ENCODE peak calls at places on chromosomes 11 and 22, in nine cellular contexts. S, V, C, J, P, N, Q, Y and B are unnamed samples. For H3K36me3 and H3K4me1, the result is how much of the 10 kb centered on the place peaks cover.

GRCh38 chr11:70778828-70779365 is 380.6 kb downstream of the CTTN start:
- DNase-seq in S (no peak), V (no peak), C (no peak), J (no peak), P (no peak), N (no peak), Q (no peak), Y (no peak), B (no peak)

GRCh38 chr11:111635706-111636045 is 33.4 kb downstream of the SIK2 start:
- DNase-seq in S (no peak), V (peak), C (no peak), J (no peak), P (peak), N (no peak), Q (no peak), Y (peak), B (no peak)

GRCh38 chr11:34143048-34143447 is 37.6 kb downstream of the NAT10 start:
- DNase-seq in S (no peak), V (no peak), C (no peak), J (no peak), P (no peak), N (no peak), Q (no peak), Y (no peak), B (no peak)

GRCh38 chr22:36415415-36416168 is 27.8 kb upstream of the MYH9 start:
- DNase-seq in S (no peak), V (no peak), C (no peak), J (no peak), P (no peak), N (no peak), Q (no peak), Y (no peak), B (no peak)

GRCh38 chr11:130722401-130722800 is 193.9 kb downstream of the SNX19 start:
- DNase-seq in S (no peak), V (no peak), C (no peak), J (no peak), P (no peak), N (no peak), Q (no peak), Y (no peak), B (no peak)

GRCh38 chr11:7278314-7278917 is 26.7 kb downstream of the SYT9 start:
- DNase-seq in S (no peak), V (peak), C (no peak), J (peak), P (no peak), N (no peak), Q (no peak), Y (peak), B (peak)

GRCh38 chr11:96339704-96340554 is 3.1 kb downstream of the MAML2 start:
- DNase-seq in S (no peak), V (no peak), C (no peak), J (no peak), P (no peak), N (no peak), Q (no peak), Y (peak), B (no peak)

GRCh38 chr11:122804796-122805195 is 33.5 kb upstream of the CRTAM start:
- DNase-seq in S (no peak), V (no peak), C (no peak), J (no peak), P (no peak), N (no peak), Q (no peak), Y (no peak), B (no peak)

GRCh38 chr22:22894740-22895731 is 7.4 kb downstream of the IGLL5 start:
- DNase-seq in S (no peak), V (no peak), C (no peak), J (no peak), P (no peak), N (no peak), Q (no peak), Y (no peak), B (no peak)

GRCh38 chr11:64456509-64457320 is 97.8 kb downstream of the RPS6KA4 start:
- DNase-seq in S (no peak), V (no peak), C (no peak), J (no peak), P (no peak), N (no peak), Q (no peak), Y (no peak), B (no peak)

GRCh38 chr11:7675640-7676039 is 2.3 kb upstream of the CYB5R2 start:
- DNase-seq in S (no peak), V (no peak), C (no peak), J (no peak), P (no peak), N (no peak), Q (no peak), Y (no peak), B (no peak)

DNA sequence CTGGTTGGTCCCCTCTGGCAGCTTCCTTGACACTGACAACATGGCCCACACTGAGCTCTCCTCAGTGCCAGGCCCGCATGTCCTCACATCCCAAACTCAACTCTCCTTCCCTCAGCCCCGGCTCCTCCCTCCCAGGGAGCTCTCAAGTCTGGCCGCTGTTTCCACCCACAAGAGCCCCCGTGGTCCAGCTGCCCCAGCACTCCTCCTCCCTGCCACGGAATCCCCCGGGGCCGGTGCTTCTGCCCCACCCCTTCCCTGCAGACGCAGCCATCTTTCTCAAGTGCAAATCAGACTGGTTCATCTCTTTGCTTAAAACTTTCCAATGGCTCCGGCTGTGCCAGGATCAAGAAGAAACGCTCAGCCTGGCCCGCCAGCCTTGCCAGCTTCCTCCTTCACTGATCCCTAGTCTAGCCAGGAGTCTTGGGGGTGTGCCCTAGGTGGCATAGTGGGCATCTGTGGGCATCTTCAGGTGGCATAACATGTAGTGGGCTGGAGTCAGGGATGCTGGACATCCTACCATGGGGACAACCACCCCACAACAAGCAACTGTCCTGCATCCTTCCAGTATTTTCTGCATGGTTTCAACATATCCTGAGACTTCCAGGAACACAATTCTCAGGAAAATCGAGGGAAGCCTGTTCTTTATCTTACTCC is 22.3 kb upstream of the RASL10A start:
- DNase-seq in S (no peak), V (no peak), C (no peak), J (no peak), P (no peak), N (no peak), Q (no peak), Y (no peak), B (no peak)
- H3K36me3 ChIP-seq in S (half or more), V (under half), C (under half), J (under half), P (half or more), N (half or more), Q (half or more), Y (half or more), B (half or more)

GRCh38 chr11:115168686-115169085 is 335.5 kb downstream of the CADM1 start:
- DNase-seq in S (no peak), V (no peak), C (no peak), J (no peak), P (no peak), N (no peak), Q (no peak), Y (no peak), B (no peak)

GRCh38 chr11:115168229-115168671 is 336.0 kb downstream of the CADM1 start:
- DNase-seq in S (no peak), V (peak), C (no peak), J (no peak), P (no peak), N (no peak), Q (no peak), Y (no peak), B (no peak)

GRCh38 chr11:115173136-115173535 is 331.1 kb downstream of the CADM1 start:
- DNase-seq in S (no peak), V (no peak), C (no peak), J (no peak), P (no peak), N (no peak), Q (no peak), Y (no peak), B (no peak)

GRCh38 chr11:115166826-115167225 is 337.4 kb downstream of the CADM1 start:
- DNase-seq in S (no peak), V (no peak), C (no peak), J (no peak), P (no peak), N (no peak), Q (no peak), Y (no peak), B (no peak)

DNA sequence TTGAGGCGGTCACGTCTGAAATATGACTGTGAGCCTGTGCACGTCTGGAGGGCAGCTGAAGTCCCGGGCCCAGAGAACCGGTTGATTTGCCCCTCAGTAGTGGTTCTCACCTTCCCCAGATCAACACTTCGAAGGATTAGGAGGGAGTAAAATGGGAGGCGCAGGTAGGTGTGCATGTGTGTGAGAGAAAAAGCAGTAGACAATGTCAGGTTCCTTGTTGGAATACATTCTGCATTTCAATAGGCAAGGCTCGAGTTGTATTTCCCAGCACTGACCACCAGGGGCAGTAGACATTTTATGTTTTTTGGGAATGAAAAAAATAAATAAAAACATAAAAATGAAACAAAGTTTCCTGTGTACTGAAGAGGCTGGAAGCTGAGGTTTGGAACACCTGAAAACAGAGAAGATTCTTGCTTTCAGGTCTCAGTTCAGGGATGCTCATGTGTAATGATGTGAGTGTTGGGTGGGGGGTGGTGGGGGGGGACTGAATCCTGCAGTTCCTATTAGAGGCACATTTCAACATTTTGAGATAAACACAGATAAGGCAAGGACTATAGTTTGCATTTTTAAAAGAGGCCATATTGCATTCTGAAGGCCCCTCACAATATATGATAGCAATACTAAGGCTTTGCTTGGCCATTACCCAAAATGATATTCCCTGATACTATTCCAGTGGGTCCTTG is 333.9 kb downstream of the CADM1 start:
- DNase-seq in S (no peak), V (no peak), C (no peak), J (no peak), P (no peak), N (peak), Q (no peak), Y (peak), B (peak)
- H3K4me1 ChIP-seq in S (under half), V (under half), C (under half), J (under half), P (under half), N (under half), Q (under half), Y (under half), B (under half)

DNA sequence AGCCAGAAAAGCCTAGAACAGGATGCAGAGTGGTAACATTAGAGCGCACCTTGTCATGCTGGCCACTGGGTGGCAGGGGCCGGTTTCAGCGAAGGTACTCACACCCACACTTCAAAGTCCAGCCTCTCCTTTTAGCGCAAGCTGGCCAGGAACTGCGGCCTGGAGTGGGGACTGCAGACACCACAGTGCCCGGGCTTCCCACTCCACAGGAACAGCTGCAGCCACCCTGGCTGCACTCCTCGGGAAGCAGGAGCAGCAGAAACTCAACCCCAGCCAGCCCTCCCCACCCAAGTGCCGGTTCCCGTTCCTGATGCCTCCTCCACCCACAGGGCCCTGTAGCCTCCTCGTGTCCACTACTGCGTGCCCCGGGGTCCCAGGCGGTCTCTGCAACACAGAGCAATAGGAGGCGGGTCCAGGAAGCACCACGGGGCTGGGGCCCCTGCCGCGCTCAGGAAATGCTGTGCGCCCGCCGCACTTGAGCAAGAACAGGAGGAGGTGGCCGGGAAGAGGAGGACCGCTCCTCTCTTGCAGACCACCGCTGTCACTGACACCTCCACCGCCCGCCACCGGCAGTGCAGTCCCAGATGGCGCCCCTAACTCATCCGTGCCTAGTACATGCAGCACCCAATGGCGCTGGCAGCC is 2.2 kb downstream of the RFPL2 start:
- DNase-seq in S (peak), V (peak), C (no peak), J (peak), P (peak), N (peak), Q (peak), Y (peak), B (peak)
- H3K4me3 ChIP-seq in S (peak), V (no peak), C (peak), J (no peak), P (peak), N (peak), Q (no peak), Y (no peak), B (no peak)

DNA sequence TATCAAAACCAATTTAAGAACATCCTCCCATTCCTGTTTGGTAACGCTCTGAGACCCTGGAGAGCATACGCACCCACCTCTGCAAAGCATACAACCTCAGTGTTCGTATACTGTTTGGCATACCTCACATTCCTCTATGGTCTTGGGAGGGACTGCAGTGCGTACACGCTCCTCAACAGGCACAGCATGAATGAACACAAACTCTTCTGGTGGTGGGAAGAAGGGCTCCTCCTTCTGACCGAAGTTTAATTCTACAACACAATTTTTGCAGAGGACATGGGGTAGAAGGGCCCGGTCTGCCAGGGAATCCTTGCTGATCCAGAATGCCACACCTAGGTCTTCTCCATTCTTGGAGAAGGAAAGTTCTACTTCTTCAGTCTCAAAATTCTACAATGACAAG is 5.3 kb downstream of the HNRNPUL2 start:
- DNase-seq in S (no peak), V (no peak), C (no peak), J (no peak), P (no peak), N (no peak), Q (no peak), Y (peak), B (peak)
- H3K36me3 ChIP-seq in S (half or more), V (under half), C (under half), J (half or more), P (half or more), N (half or more), Q (half or more), Y (half or more), B (half or more)

DNA sequence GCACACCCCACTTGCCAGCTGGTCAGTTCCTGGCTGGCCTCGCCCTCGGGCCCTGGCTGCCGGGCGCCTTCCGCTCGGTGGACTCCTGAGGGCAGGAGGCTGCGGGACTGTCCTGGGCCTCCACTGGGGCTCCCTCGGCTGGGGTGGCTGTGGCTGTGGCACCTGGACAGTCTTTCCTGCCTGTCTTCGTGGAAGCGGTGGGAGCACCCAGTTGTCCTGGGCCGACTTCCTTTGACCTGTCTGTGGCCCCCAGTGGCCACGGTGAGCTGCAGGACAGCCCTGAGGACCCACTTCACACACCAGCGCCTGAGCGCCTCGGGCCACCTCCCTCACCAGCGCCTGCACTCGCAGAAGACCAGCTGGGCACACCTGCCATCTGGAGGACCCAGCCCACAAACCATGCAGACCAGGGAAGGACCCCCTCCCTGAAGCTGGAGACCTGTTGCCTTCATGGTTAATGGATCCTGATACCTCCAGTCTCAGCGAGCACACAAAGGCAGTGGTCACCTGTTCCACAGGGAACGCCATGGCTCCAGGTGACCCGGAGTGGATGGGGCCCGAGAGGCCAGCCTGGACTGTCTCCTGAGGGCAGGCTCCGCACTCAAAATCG is 1.7 kb upstream of the EPS8L2 start:
- DNase-seq in S (no peak), V (no peak), C (no peak), J (no peak), P (no peak), N (no peak), Q (no peak), Y (no peak), B (no peak)
- H3K4me1 ChIP-seq in S (under half), V (half or more), C (under half), J (half or more), P (under half), N (under half), Q (under half), Y (under half), B (under half)